ENCODE peak calls at places on chromosome 21, in four cellular contexts. N, X, H and W are unnamed samples.

GRCh38 chr21:37087188-37087587 is 14.1 kb downstream of the TTC3 start:
- DNase-seq in N (peak), X (peak), H (no peak), W (no peak)

GRCh38 chr21:37461494-37461893 is 94.9 kb downstream of the DYRK1A start:
- DNase-seq in N (no peak), X (no peak), H (peak), W (no peak)

GRCh38 chr21:16302851-16303282 is 573.1 kb downstream of the USP25 start:
- DNase-seq in N (peak), X (no peak), H (no peak), W (no peak)

GRCh38 chr21:36976882-36977651 is 10.6 kb upstream of the HLCS start:
- DNase-seq in N (peak), X (peak), H (peak), W (peak)

GRCh38 chr21:22535630-22536029 is 1537.4 kb downstream of the NCAM2 start:
- DNase-seq in N (no peak), X (no peak), H (no peak), W (no peak)

GRCh38 chr21:16709866-16710550 is 802.8 kb upstream of the CXADR start:
- DNase-seq in N (no peak), X (no peak), H (no peak), W (peak)

GRCh38 chr21:28537371-28538079 is 455.2 kb downstream of the LTN1 start:
- DNase-seq in N (no peak), X (no peak), H (no peak), W (no peak)

GRCh38 chr21:45517249-45518065 is 24.8 kb downstream of the SLC19A1 start:
- DNase-seq in N (no peak), X (no peak), H (peak), W (no peak)

GRCh38 chr21:33539612-33540011 is 2.3 kb downstream of the GART start:
- DNase-seq in N (no peak), X (no peak), H (no peak), W (no peak)

GRCh38 chr21:16330340-16331319 is 600.8 kb downstream of the USP25 start:
- DNase-seq in N (peak), X (peak), H (no peak), W (peak)

GRCh38 chr21:14842641-14843040 is 222.2 kb downstream of the NRIP1 start:
- DNase-seq in N (no peak), X (no peak), H (no peak), W (no peak)

GRCh38 chr21:18951291-18952038 is 547.9 kb upstream of the TMPRSS15 start:
- DNase-seq in N (peak), X (no peak), H (no peak), W (no peak)

GRCh38 chr21:37237764-37238163 is 29.4 kb downstream of the VPS26C start:
- DNase-seq in N (no peak), X (no peak), H (no peak), W (no peak)

GRCh38 chr21:46355161-46356004 is 31.4 kb downstream of the PCNT start:
- DNase-seq in N (no peak), X (no peak), H (no peak), W (no peak)

GRCh38 chr21:15224346-15225086 is 159.7 kb upstream of the NRIP1 start:
- DNase-seq in N (peak), X (no peak), H (no peak), W (no peak)

GRCh38 chr21:46057710-46058241 is 40.1 kb upstream of the COL6A2 start:
- DNase-seq in N (no peak), X (no peak), H (no peak), W (no peak)

GRCh38 chr21:35371217-35371616 is 322.1 kb upstream of the RUNX1 start:
- DNase-seq in N (no peak), X (no peak), H (no peak), W (no peak)

GRCh38 chr21:35372201-35372600 is 323.1 kb upstream of the RUNX1 start:
- DNase-seq in N (no peak), X (no peak), H (no peak), W (no peak)

GRCh38 chr21:35368326-35368725 is 319.2 kb upstream of the RUNX1 start:
- DNase-seq in N (no peak), X (no peak), H (no peak), W (no peak)

GRCh38 chr21:35370071-35370470 is 321.0 kb upstream of the RUNX1 start:
- DNase-seq in N (no peak), X (no peak), H (no peak), W (no peak)

DNA sequence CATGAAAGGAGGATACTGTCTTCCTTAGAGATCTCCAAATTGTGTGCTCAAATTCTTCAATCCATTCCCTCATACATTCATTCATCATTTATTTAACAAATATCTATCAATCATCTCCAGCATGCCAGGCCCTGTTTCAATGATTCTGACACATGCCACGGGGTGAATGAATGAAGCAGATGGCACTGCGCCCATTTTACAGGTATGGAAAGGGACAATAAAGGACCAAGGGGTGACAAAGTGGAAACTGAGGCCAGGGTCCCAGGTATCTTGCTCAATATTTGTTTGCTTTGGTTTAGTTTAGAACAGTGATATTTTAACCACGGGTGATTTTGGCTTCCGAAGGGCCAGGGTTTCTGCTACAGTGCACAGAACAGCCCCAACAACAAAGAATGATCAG is 321.6 kb upstream of the RUNX1 start:
- DNase-seq in N (no peak), X (no peak), H (no peak), W (no peak)
- TF ChIP-seq POLR2AphosphoS2 in N (no peak), X (no peak), H (no peak), W (no peak)

DNA sequence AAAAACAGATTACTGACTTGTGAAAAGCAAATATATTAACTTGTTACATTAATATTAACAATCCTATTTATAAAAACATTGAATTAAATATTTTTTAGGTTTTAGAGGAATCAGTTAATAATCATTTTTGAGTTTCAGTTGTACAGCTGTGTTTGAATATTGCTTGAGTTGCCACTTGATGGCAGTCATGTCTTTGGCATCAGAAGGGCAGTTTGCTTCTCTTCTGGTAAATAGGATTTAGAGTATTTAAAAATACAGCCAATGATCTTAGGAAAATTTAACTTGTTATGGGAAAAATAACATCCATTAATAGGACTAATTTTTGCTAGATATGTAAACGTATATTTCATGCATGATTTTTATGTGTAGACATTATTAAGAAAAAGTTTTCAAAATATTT is 234.1 kb downstream of the NCAM2 start:
- DNase-seq in N (no peak), X (no peak), H (no peak), W (no peak)
- TF ChIP-seq POLR2AphosphoS2 in N (no peak), X (no peak), H (no peak), W (no peak)

DNA sequence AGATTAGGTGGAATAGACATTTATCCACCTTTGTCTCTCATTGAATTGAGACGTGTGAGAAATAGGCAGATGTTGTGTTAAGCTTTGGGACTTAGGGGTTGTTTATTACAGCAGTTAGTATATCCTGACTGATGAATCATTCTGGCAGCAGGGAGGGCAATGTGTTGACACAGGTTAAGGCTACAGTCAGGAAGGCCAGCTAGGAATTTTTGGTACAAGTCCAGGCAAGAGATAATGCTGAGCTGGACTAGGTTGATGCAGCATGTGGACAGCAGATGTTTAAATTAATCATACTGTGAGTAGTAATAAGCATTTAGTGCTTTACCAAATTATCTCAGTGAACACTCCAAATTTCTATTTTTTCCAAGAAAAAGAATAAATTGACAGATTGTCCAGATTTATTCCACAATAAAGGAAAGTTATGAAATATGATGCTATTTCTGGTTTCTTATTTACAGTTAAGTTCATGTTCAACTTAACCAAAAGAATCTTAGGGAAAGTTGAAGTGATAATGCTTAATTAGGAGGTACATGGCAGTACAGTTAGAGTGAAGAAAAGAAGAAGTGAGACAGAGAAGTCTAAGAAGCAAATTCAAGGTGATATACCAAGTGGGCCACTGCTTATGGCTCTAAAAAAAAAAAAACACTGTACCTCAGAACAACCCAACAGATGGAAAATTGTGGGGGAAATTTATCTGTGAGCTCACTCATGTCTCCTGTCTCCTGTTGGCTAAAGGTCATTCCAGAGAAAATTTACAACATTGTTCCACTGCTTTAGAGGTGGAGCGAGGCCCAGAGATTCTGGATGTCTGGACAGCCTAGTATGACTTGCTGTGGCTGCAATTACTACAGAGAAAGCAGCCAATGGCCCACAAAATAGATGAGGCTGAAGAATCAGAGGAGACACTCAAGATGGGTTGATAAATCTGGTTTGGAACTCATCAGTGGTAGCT is 102.7 kb upstream of the C21orf91 start:
- DNase-seq in N (no peak), X (no peak), H (no peak), W (no peak)
- TF ChIP-seq POLR2AphosphoS2 in N (no peak), X (no peak), H (no peak), W (no peak)

GRCh38 chr21:26154776-26155175 is 15.8 kb downstream of the APP start:
- DNase-seq in N (no peak), X (no peak), H (no peak), W (no peak)
- TF ChIP-seq POLR2AphosphoS2 in N (no peak), X (no peak), H (no peak), W (no peak)

GRCh38 chr21:44064852-44065403 is 42.3 kb upstream of the PWP2 start:
- DNase-seq in N (no peak), X (no peak), H (no peak), W (no peak)
- TF ChIP-seq POLR2AphosphoS2 in N (no peak), X (no peak), H (no peak), W (no peak)

GRCh38 chr21:42080788-42081083 is 9.6 kb downstream of the UMODL1 start:
- DNase-seq in N (no peak), X (no peak), H (no peak), W (no peak)

GRCh38 chr21:42083361-42083690 is 12.2 kb downstream of the UMODL1 start:
- DNase-seq in N (no peak), X (no peak), H (no peak), W (no peak)

GRCh38 chr21:42081138-42081537 is 10.0 kb downstream of the UMODL1 start:
- DNase-seq in N (no peak), X (no peak), H (no peak), W (no peak)

GRCh38 chr21:42082501-42083360 is 11.6 kb downstream of the UMODL1 start:
- DNase-seq in N (no peak), X (no peak), H (no peak), W (no peak)

DNA sequence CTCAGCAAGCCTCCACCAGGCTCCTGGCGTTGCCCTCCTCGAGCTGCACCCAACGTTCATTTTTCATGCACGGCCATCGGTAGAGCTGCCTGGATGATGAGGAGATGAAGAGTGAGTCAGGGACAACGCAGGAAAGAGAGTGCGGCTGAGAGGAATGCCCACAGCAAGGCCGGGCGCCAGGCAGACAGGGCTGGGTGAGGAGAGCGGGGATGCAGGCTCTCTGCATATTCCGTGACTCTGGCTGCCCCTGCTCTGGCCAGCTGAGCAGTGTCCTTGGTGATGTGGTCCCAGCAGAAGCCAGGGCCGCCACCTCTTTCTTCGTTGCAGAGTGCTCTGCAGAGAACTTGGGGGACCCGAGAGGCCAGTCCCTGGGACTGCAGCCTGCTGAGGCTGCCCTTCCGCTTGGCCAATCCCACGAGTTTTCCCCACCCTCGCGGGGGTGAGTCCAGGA is 10.8 kb downstream of the UMODL1 start:
- DNase-seq in N (no peak), X (no peak), H (no peak), W (no peak)
- TF ChIP-seq POLR2AphosphoS2 in N (no peak), X (no peak), H (no peak), W (no peak)

DNA sequence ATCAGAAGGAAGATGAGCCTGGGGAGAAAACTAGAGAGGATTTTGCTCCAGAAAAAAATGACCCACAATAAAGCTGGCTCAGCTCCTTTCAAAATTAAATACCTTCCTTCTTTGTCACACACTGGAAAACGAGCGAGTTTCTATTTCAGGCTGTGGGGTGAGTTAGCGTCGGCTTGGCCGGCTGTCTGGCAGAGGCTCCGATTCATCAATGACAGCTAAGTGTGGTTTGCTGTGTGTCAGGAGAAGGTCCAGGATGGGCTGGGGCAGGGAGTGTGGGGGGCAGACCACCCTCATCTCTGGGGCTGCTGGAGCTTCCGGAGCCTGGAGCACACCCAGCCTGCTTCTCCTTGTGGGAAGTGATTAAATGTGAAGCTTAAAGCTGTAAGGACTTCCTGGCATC is 120.2 kb downstream of the ETS2 start:
- DNase-seq in N (no peak), X (no peak), H (no peak), W (no peak)
- TF ChIP-seq POLR2AphosphoS2 in N (no peak), X (no peak), H (no peak), W (no peak)